ENCODE peak calls at places on chromosomes 1 and 21, in four cellular contexts. One of them, this sample, is unnamed.

GRCh38 chr1:30562559-30562958 is 160.8 kb downstream of the MATN1 start:
- DNase-seq in HFF-Myc: no peak
- DNase-seq in left ventricle myocardium inferior: no peak
- DNase-seq in PC-9: no peak
- DNase-seq in this sample: no peak

GRCh38 chr1:46481961-46482360 is 7.7 kb upstream of the DMBX1 start:
- DNase-seq in HFF-Myc: no peak
- DNase-seq in PC-9: no peak
- DNase-seq in left ventricle myocardium inferior: no peak
- DNase-seq in this sample: no peak

GRCh38 chr1:204361781-204362180 is 2.1 kb upstream of the PLEKHA6 start:
- DNase-seq in PC-9: no peak
- DNase-seq in left ventricle myocardium inferior: no peak
- DNase-seq in HFF-Myc: no peak
- DNase-seq in this sample: no peak

GRCh38 chr21:25934771-25935224 is 200.0 kb downstream of the GABPA start:
- DNase-seq in PC-9: peak
- DNase-seq in HFF-Myc: peak
- DNase-seq in left ventricle myocardium inferior: peak
- DNase-seq in this sample: no peak

GRCh38 chr1:7302126-7302525 is 469.0 kb upstream of the VAMP3 start:
- DNase-seq in HFF-Myc: no peak
- DNase-seq in left ventricle myocardium inferior: no peak
- DNase-seq in PC-9: no peak
- DNase-seq in this sample: no peak

GRCh38 chr1:156750191-156750931 is 1.1 kb downstream of the HDGF start:
- DNase-seq in HFF-Myc: no peak
- DNase-seq in left ventricle myocardium inferior: no peak
- DNase-seq in PC-9: peak
- DNase-seq in this sample: peak

GRCh38 chr1:25148673-25149300 is 83.5 kb downstream of the SYF2 start:
- DNase-seq in left ventricle myocardium inferior: no peak
- DNase-seq in HFF-Myc: no peak
- DNase-seq in PC-9: no peak
- DNase-seq in this sample: no peak

GRCh38 chr1:45043094-45043493 is 31.0 kb downstream of the UROD start:
- DNase-seq in left ventricle myocardium inferior: no peak
- DNase-seq in PC-9: no peak
- DNase-seq in HFF-Myc: no peak
- DNase-seq in this sample: no peak

GRCh38 chr21:14454642-14455009 is 71.7 kb upstream of the HSPA13 start:
- DNase-seq in PC-9: no peak
- DNase-seq in left ventricle myocardium inferior: no peak
- DNase-seq in HFF-Myc: no peak
- DNase-seq in this sample: no peak

GRCh38 chr1:183484254-183484653 is 12.0 kb downstream of the SMG7 start:
- DNase-seq in HFF-Myc: no peak
- DNase-seq in PC-9: no peak
- DNase-seq in left ventricle myocardium inferior: no peak
- DNase-seq in this sample: no peak
- TF ChIP-seq CTCF in HFF-Myc: no peak
- TF ChIP-seq CTCF in PC-9: no peak
- TF ChIP-seq CTCF in left ventricle myocardium inferior: no peak
- TF ChIP-seq CTCF in this sample: no peak

GRCh38 chr1:99691175-99691574 is 45.3 kb downstream of the PALMD start:
- DNase-seq in PC-9: no peak
- DNase-seq in HFF-Myc: no peak
- DNase-seq in left ventricle myocardium inferior: no peak
- DNase-seq in this sample: no peak

GRCh38 chr1:99682291-99682751 is 36.4 kb downstream of the PALMD start:
- DNase-seq in left ventricle myocardium inferior: no peak
- DNase-seq in PC-9: peak
- DNase-seq in HFF-Myc: no peak
- DNase-seq in this sample: no peak

GRCh38 chr1:99680258-99680657 is 34.3 kb downstream of the PALMD start:
- DNase-seq in HFF-Myc: no peak
- DNase-seq in left ventricle myocardium inferior: no peak
- DNase-seq in PC-9: no peak
- DNase-seq in this sample: no peak

GRCh38 chr1:99681583-99681982 is 35.7 kb downstream of the PALMD start:
- DNase-seq in left ventricle myocardium inferior: no peak
- DNase-seq in PC-9: no peak
- DNase-seq in HFF-Myc: no peak
- DNase-seq in this sample: no peak

DNA sequence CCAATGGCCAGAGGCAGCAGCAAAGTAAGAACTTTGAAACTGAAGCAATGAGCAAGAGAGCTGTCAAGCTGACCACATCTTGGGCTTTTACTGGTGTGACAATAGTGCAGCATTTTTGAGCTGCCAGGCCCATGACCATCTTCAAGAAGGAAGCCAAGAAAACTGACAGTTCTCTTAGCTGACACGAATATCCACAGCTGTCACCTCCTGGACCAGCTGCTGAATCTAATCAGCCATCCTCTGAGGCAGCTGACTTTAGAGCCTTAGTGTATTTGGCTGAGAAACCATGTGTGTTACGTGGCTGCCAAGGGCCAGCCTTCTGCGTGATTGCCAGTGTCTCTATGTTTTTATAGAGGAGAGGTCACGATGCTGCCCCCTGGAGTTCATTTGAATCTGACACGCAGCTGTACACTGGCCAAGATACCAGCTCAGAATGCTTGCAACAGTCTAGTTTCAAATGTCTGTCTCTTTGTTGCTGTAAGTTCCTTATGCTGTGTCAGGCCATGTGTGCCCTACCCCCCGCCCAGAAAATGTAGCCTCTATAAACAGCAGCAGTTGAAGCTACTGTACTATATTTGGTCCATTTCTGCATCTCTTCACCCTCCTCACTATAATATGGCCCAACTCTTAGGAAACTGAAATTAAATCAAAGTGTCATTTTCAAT is 39.7 kb downstream of the PALMD start:
- DNase-seq in HFF-Myc: peak
- DNase-seq in PC-9: no peak
- DNase-seq in left ventricle myocardium inferior: peak
- DNase-seq in this sample: peak
- TF ChIP-seq CTCF in HFF-Myc: peak
- TF ChIP-seq CTCF in PC-9: peak
- TF ChIP-seq CTCF in left ventricle myocardium inferior: peak
- TF ChIP-seq CTCF in this sample: no peak

GRCh38 chr1:27031235-27032118 is 18.8 kb upstream of the TENT5B start:
- DNase-seq in PC-9: peak
- DNase-seq in left ventricle myocardium inferior: peak
- DNase-seq in HFF-Myc: no peak
- DNase-seq in this sample: no peak
- TF ChIP-seq CTCF in PC-9: no peak
- TF ChIP-seq CTCF in left ventricle myocardium inferior: no peak
- TF ChIP-seq CTCF in HFF-Myc: no peak
- TF ChIP-seq CTCF in this sample: no peak

DNA sequence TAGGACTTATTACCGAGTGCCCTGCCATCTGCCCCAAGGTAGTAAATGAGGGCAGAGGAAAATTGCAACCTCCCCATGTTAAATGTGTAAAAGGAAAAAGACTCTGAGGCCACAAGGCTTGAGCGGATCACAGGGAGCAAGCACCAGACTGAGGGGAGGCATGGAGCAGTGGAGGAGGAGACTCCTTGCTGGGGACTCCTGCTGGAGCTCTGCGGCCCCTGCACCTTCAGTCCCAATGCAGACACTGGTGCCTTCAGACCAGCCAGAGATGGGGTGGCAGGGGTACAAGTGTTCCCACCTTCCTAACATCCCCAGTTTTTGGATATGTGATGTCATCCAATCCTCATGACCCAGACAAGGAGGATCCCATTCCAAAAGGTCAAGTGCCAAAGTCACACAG is 128.4 kb upstream of the NGF start:
- DNase-seq in HFF-Myc: no peak
- DNase-seq in left ventricle myocardium inferior: no peak
- DNase-seq in PC-9: no peak
- DNase-seq in this sample: no peak
- TF ChIP-seq CTCF in HFF-Myc: peak
- TF ChIP-seq CTCF in left ventricle myocardium inferior: peak
- TF ChIP-seq CTCF in PC-9: no peak
- TF ChIP-seq CTCF in this sample: no peak

GRCh38 chr1:39154553-39155361 is 49.7 kb upstream of the MACF1 start:
- DNase-seq in HFF-Myc: no peak
- DNase-seq in left ventricle myocardium inferior: peak
- DNase-seq in PC-9: peak
- DNase-seq in this sample: no peak

GRCh38 chr1:39159224-39160036 is 45.1 kb upstream of the MACF1 start:
- DNase-seq in HFF-Myc: no peak
- DNase-seq in left ventricle myocardium inferior: no peak
- DNase-seq in PC-9: peak
- DNase-seq in this sample: no peak

GRCh38 chr1:39157304-39157703 is 47.2 kb upstream of the MACF1 start:
- DNase-seq in HFF-Myc: no peak
- DNase-seq in PC-9: no peak
- DNase-seq in left ventricle myocardium inferior: no peak
- DNase-seq in this sample: no peak

GRCh38 chr1:39160703-39161102 is 43.8 kb upstream of the MACF1 start:
- DNase-seq in HFF-Myc: no peak
- DNase-seq in left ventricle myocardium inferior: no peak
- DNase-seq in PC-9: no peak
- DNase-seq in this sample: no peak

DNA sequence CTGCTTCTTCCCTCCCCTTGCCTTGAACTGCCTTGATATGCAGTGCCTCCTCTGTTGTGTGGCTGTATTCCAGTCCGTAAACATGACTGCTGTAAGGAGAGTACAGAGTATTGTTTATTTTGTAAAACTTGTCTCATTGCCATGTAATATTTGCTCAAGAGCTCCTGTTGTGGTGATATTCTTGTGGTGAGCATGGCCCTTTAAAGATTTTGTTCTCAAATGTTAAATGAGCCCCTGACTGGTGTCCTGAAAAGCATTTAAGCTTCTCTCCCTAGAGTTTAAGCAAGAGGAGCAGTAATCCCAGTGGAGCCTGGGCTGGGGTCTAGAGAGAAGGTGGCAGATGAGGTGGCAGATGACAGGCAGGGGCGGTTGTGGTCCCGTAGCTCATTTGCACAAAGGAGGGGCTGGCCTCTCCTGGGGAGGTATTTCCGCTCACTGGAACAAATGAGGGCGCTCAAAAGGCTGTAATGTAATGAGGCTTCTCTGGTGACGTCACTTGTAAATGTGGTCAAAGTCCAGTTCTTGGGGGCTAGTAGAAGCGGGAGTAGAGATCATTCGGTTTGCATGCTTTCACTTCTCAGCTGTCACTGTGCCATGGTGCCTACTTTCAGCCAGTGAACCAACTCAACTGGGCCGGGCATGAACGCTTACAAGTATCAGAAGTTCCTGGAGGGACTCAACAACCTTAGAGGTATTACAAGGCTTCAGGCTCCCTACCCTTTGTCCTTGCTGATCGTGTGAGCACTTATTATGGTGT is 46.0 kb upstream of the MACF1 start:
- DNase-seq in left ventricle myocardium inferior: no peak
- DNase-seq in PC-9: peak
- DNase-seq in HFF-Myc: no peak
- DNase-seq in this sample: no peak
- TF ChIP-seq CTCF in left ventricle myocardium inferior: no peak
- TF ChIP-seq CTCF in PC-9: no peak
- TF ChIP-seq CTCF in HFF-Myc: no peak
- TF ChIP-seq CTCF in this sample: no peak

This sample was measured in omental fat pad.